ENCODE peak calls at places on chromosomes 6 and 20, in seven cellular contexts. One of them, this sample, is unnamed.

GRCh38 chr6:100228437-100229424 is 234.7 kb upstream of the MCHR2 start:
- DNase-seq in activated T-cell treated with anti-CD3 and anti-CD28 coated beads for 1 hour: peak; percentile 2
- DNase-seq in choroid plexus epithelial cell: peak; percentile 77
- DNase-seq in AG09319: peak; percentile 16
- DNase-seq in cerebellar nuclear complex: no peak
- DNase-seq in NCI-H2171 treated with DMSO at 0.1 percent for 48 hours: no peak
- DNase-seq in NCI-H460: peak; percentile 72
- DNase-seq in this sample: no peak

GRCh38 chr6:136723780-136724179 is 68.5 kb downstream of the MAP3K5 start:
- DNase-seq in AG09319: no peak
- DNase-seq in activated T-cell treated with anti-CD3 and anti-CD28 coated beads for 1 hour: peak; percentile 19
- DNase-seq in NCI-H460: no peak
- DNase-seq in NCI-H2171 treated with DMSO at 0.1 percent for 48 hours: no peak
- DNase-seq in cerebellar nuclear complex: no peak
- DNase-seq in choroid plexus epithelial cell: no peak
- DNase-seq in this sample: peak; percentile 24

GRCh38 chr20:40275738-40276137 is 413.3 kb downstream of the MAFB start:
- DNase-seq in NCI-H2171 treated with DMSO at 0.1 percent for 48 hours: no peak
- DNase-seq in choroid plexus epithelial cell: no peak
- DNase-seq in AG09319: no peak
- DNase-seq in NCI-H460: no peak
- DNase-seq in activated T-cell treated with anti-CD3 and anti-CD28 coated beads for 1 hour: no peak
- DNase-seq in cerebellar nuclear complex: no peak
- DNase-seq in this sample: no peak

GRCh38 chr20:31678389-31679356 is 41.0 kb downstream of the COX4I2 start:
- DNase-seq in NCI-H460: no peak
- DNase-seq in AG09319: no peak
- DNase-seq in choroid plexus epithelial cell: peak; percentile 41
- DNase-seq in NCI-H2171 treated with DMSO at 0.1 percent for 48 hours: no peak
- DNase-seq in cerebellar nuclear complex: no peak
- DNase-seq in activated T-cell treated with anti-CD3 and anti-CD28 coated beads for 1 hour: no peak
- DNase-seq in this sample: no peak

GRCh38 chr20:44736170-44737021 is 9.3 kb upstream of the KCNK15 start:
- DNase-seq in choroid plexus epithelial cell: peak; percentile 93
- DNase-seq in AG09319: peak; percentile 39
- DNase-seq in cerebellar nuclear complex: no peak
- DNase-seq in NCI-H460: peak; percentile 69
- DNase-seq in NCI-H2171 treated with DMSO at 0.1 percent for 48 hours: peak; percentile 96
- DNase-seq in activated T-cell treated with anti-CD3 and anti-CD28 coated beads for 1 hour: no peak
- DNase-seq in this sample: no peak

GRCh38 chr6:133807531-133807930 is 81.4 kb upstream of the TCF21 start:
- DNase-seq in NCI-H2171 treated with DMSO at 0.1 percent for 48 hours: no peak
- DNase-seq in NCI-H460: no peak
- DNase-seq in cerebellar nuclear complex: no peak
- DNase-seq in AG09319: no peak
- DNase-seq in activated T-cell treated with anti-CD3 and anti-CD28 coated beads for 1 hour: no peak
- DNase-seq in choroid plexus epithelial cell: no peak
- DNase-seq in this sample: no peak

GRCh38 chr6:163536770-163537169 is 122.3 kb downstream of the QKI start:
- DNase-seq in choroid plexus epithelial cell: peak; percentile 55
- DNase-seq in AG09319: no peak
- DNase-seq in activated T-cell treated with anti-CD3 and anti-CD28 coated beads for 1 hour: no peak
- DNase-seq in NCI-H460: no peak
- DNase-seq in cerebellar nuclear complex: no peak
- DNase-seq in NCI-H2171 treated with DMSO at 0.1 percent for 48 hours: no peak
- DNase-seq in this sample: no peak

GRCh38 chr20:1855113-1855512 is 40.1 kb upstream of the SIRPA start:
- DNase-seq in AG09319: no peak
- DNase-seq in NCI-H460: no peak
- DNase-seq in cerebellar nuclear complex: no peak
- DNase-seq in activated T-cell treated with anti-CD3 and anti-CD28 coated beads for 1 hour: no peak
- DNase-seq in NCI-H2171 treated with DMSO at 0.1 percent for 48 hours: no peak
- DNase-seq in choroid plexus epithelial cell: no peak
- DNase-seq in this sample: no peak

GRCh38 chr6:161748535-161749386 is 474.9 kb upstream of the AGPAT4 start:
- DNase-seq in cerebellar nuclear complex: no peak
- DNase-seq in NCI-H2171 treated with DMSO at 0.1 percent for 48 hours: no peak
- DNase-seq in choroid plexus epithelial cell: peak; percentile 54
- DNase-seq in NCI-H460: peak; percentile 54
- DNase-seq in AG09319: no peak
- DNase-seq in activated T-cell treated with anti-CD3 and anti-CD28 coated beads for 1 hour: no peak
- DNase-seq in this sample: no peak

GRCh38 chr6:158575550-158575949 is 15.7 kb downstream of the TMEM181 start:
- DNase-seq in cerebellar nuclear complex: no peak
- DNase-seq in choroid plexus epithelial cell: no peak
- DNase-seq in NCI-H460: no peak
- DNase-seq in AG09319: no peak
- DNase-seq in NCI-H2171 treated with DMSO at 0.1 percent for 48 hours: no peak
- DNase-seq in activated T-cell treated with anti-CD3 and anti-CD28 coated beads for 1 hour: no peak
- DNase-seq in this sample: no peak

GRCh38 chr20:1422756-1423155 is 29.9 kb upstream of the FKBP1A start:
- DNase-seq in AG09319: no peak
- DNase-seq in activated T-cell treated with anti-CD3 and anti-CD28 coated beads for 1 hour: no peak
- DNase-seq in cerebellar nuclear complex: no peak
- DNase-seq in NCI-H460: no peak
- DNase-seq in choroid plexus epithelial cell: no peak
- DNase-seq in NCI-H2171 treated with DMSO at 0.1 percent for 48 hours: no peak
- DNase-seq in this sample: no peak

GRCh38 chr6:35425284-35425683 is 26.9 kb upstream of the FANCE start:
- DNase-seq in AG09319: peak; percentile 50
- DNase-seq in NCI-H2171 treated with DMSO at 0.1 percent for 48 hours: no peak
- DNase-seq in activated T-cell treated with anti-CD3 and anti-CD28 coated beads for 1 hour: no peak
- DNase-seq in NCI-H460: no peak
- DNase-seq in choroid plexus epithelial cell: peak; percentile 97
- DNase-seq in cerebellar nuclear complex: no peak
- DNase-seq in this sample: no peak

GRCh38 chr6:108945686-108946158 is 97.5 kb downstream of the ARMC2 start:
- DNase-seq in NCI-H460: no peak
- DNase-seq in activated T-cell treated with anti-CD3 and anti-CD28 coated beads for 1 hour: no peak
- DNase-seq in NCI-H2171 treated with DMSO at 0.1 percent for 48 hours: no peak
- DNase-seq in AG09319: peak; percentile 45
- DNase-seq in choroid plexus epithelial cell: peak; percentile 82
- DNase-seq in cerebellar nuclear complex: peak; percentile 95
- DNase-seq in this sample: no peak

GRCh38 chr6:3356824-3357420 is 98.2 kb downstream of the PSMG4 start:
- DNase-seq in choroid plexus epithelial cell: no peak
- DNase-seq in activated T-cell treated with anti-CD3 and anti-CD28 coated beads for 1 hour: no peak
- DNase-seq in NCI-H2171 treated with DMSO at 0.1 percent for 48 hours: peak; percentile 20
- DNase-seq in AG09319: no peak
- DNase-seq in cerebellar nuclear complex: no peak
- DNase-seq in NCI-H460: no peak
- DNase-seq in this sample: no peak

GRCh38 chr6:31666337-31666960 is 569 bp downstream of the CSNK2B start:
- DNase-seq in activated T-cell treated with anti-CD3 and anti-CD28 coated beads for 1 hour: no peak
- DNase-seq in NCI-H460: no peak
- DNase-seq in NCI-H2171 treated with DMSO at 0.1 percent for 48 hours: no peak
- DNase-seq in AG09319: no peak
- DNase-seq in cerebellar nuclear complex: no peak
- DNase-seq in choroid plexus epithelial cell: peak; percentile 39
- DNase-seq in this sample: no peak

GRCh38 chr6:1577146-1577680 is 32.5 kb upstream of the FOXC1 start:
- DNase-seq in cerebellar nuclear complex: no peak
- DNase-seq in activated T-cell treated with anti-CD3 and anti-CD28 coated beads for 1 hour: no peak
- DNase-seq in choroid plexus epithelial cell: no peak
- DNase-seq in NCI-H2171 treated with DMSO at 0.1 percent for 48 hours: no peak
- DNase-seq in NCI-H460: no peak
- DNase-seq in AG09319: no peak
- DNase-seq in this sample: no peak

GRCh38 chr20:64041781-64042771 is 6.1 kb downstream of the C20orf204 start:
- DNase-seq in cerebellar nuclear complex: no peak
- DNase-seq in activated T-cell treated with anti-CD3 and anti-CD28 coated beads for 1 hour: no peak
- DNase-seq in NCI-H2171 treated with DMSO at 0.1 percent for 48 hours: peak; percentile 47
- DNase-seq in NCI-H460: no peak
- DNase-seq in choroid plexus epithelial cell: no peak
- DNase-seq in AG09319: no peak
- DNase-seq in this sample: no peak

GRCh38 chr20:10171864-10172751 is 46.5 kb upstream of the SNAP25 start:
- DNase-seq in cerebellar nuclear complex: no peak
- DNase-seq in AG09319: no peak
- DNase-seq in choroid plexus epithelial cell: peak; percentile 35
- DNase-seq in activated T-cell treated with anti-CD3 and anti-CD28 coated beads for 1 hour: no peak
- DNase-seq in NCI-H2171 treated with DMSO at 0.1 percent for 48 hours: peak; percentile 97
- DNase-seq in NCI-H460: peak; percentile 15
- DNase-seq in this sample: no peak

GRCh38 chr6:9620263-9620662 is 794.6 kb downstream of the TFAP2A start:
- DNase-seq in choroid plexus epithelial cell: no peak
- DNase-seq in NCI-H460: no peak
- DNase-seq in activated T-cell treated with anti-CD3 and anti-CD28 coated beads for 1 hour: no peak
- DNase-seq in NCI-H2171 treated with DMSO at 0.1 percent for 48 hours: no peak
- DNase-seq in AG09319: no peak
- DNase-seq in cerebellar nuclear complex: no peak
- DNase-seq in this sample: no peak

GRCh38 chr6:123526128-123526527 is 110.6 kb downstream of the TRDN start:
- DNase-seq in cerebellar nuclear complex: no peak
- DNase-seq in AG09319: no peak
- DNase-seq in NCI-H2171 treated with DMSO at 0.1 percent for 48 hours: no peak
- DNase-seq in activated T-cell treated with anti-CD3 and anti-CD28 coated beads for 1 hour: no peak
- DNase-seq in NCI-H460: no peak
- DNase-seq in choroid plexus epithelial cell: no peak
- DNase-seq in this sample: no peak

GRCh38 chr6:31139599-31139998 is 733 bp upstream of the PSORS1C2 start:
- DNase-seq in AG09319: no peak
- DNase-seq in NCI-H460: no peak
- DNase-seq in choroid plexus epithelial cell: no peak
- DNase-seq in NCI-H2171 treated with DMSO at 0.1 percent for 48 hours: no peak
- DNase-seq in cerebellar nuclear complex: no peak
- DNase-seq in activated T-cell treated with anti-CD3 and anti-CD28 coated beads for 1 hour: no peak
- DNase-seq in this sample: no peak

GRCh38 chr20:46108976-46109375 is 9.1 kb upstream of the CD40 start:
- DNase-seq in NCI-H2171 treated with DMSO at 0.1 percent for 48 hours: no peak
- DNase-seq in activated T-cell treated with anti-CD3 and anti-CD28 coated beads for 1 hour: no peak
- DNase-seq in NCI-H460: no peak
- DNase-seq in cerebellar nuclear complex: no peak
- DNase-seq in AG09319: no peak
- DNase-seq in choroid plexus epithelial cell: no peak
- DNase-seq in this sample: no peak

GRCh38 chr20:60255866-60256265 is 297.6 kb downstream of the CDH26 start:
- DNase-seq in AG09319: no peak
- DNase-seq in NCI-H460: no peak
- DNase-seq in activated T-cell treated with anti-CD3 and anti-CD28 coated beads for 1 hour: no peak
- DNase-seq in NCI-H2171 treated with DMSO at 0.1 percent for 48 hours: no peak
- DNase-seq in choroid plexus epithelial cell: no peak
- DNase-seq in cerebellar nuclear complex: no peak
- DNase-seq in this sample: no peak

GRCh38 chr20:36344517-36345132 is 38.5 kb downstream of the DLGAP4 start:
- DNase-seq in NCI-H2171 treated with DMSO at 0.1 percent for 48 hours: no peak
- DNase-seq in choroid plexus epithelial cell: peak; percentile 63
- DNase-seq in activated T-cell treated with anti-CD3 and anti-CD28 coated beads for 1 hour: no peak
- DNase-seq in AG09319: no peak
- DNase-seq in cerebellar nuclear complex: no peak
- DNase-seq in NCI-H460: peak; percentile 48
- DNase-seq in this sample: no peak

GRCh38 chr6:137699036-137699683 is 167.9 kb upstream of the TNFAIP3 start:
- DNase-seq in AG09319: no peak
- DNase-seq in activated T-cell treated with anti-CD3 and anti-CD28 coated beads for 1 hour: no peak
- DNase-seq in choroid plexus epithelial cell: no peak
- DNase-seq in cerebellar nuclear complex: no peak
- DNase-seq in NCI-H460: no peak
- DNase-seq in NCI-H2171 treated with DMSO at 0.1 percent for 48 hours: no peak
- DNase-seq in this sample: no peak

GRCh38 chr6:157453978-157454377 is 73.0 kb downstream of the ZDHHC14 start:
- DNase-seq in NCI-H460: no peak
- DNase-seq in AG09319: no peak
- DNase-seq in activated T-cell treated with anti-CD3 and anti-CD28 coated beads for 1 hour: no peak
- DNase-seq in NCI-H2171 treated with DMSO at 0.1 percent for 48 hours: no peak
- DNase-seq in choroid plexus epithelial cell: no peak
- DNase-seq in cerebellar nuclear complex: no peak
- DNase-seq in this sample: no peak

GRCh38 chr6:117389227-117390057 is 36.3 kb downstream of the ROS1 start:
- DNase-seq in cerebellar nuclear complex: no peak
- DNase-seq in activated T-cell treated with anti-CD3 and anti-CD28 coated beads for 1 hour: no peak
- DNase-seq in NCI-H460: no peak
- DNase-seq in NCI-H2171 treated with DMSO at 0.1 percent for 48 hours: no peak
- DNase-seq in choroid plexus epithelial cell: peak; percentile 24
- DNase-seq in AG09319: no peak
- DNase-seq in this sample: no peak

GRCh38 chr6:54493138-54493537 is 184.9 kb downstream of the TINAG start:
- DNase-seq in choroid plexus epithelial cell: peak; percentile 59
- DNase-seq in AG09319: peak; percentile 34
- DNase-seq in NCI-H2171 treated with DMSO at 0.1 percent for 48 hours: no peak
- DNase-seq in activated T-cell treated with anti-CD3 and anti-CD28 coated beads for 1 hour: no peak
- DNase-seq in cerebellar nuclear complex: no peak
- DNase-seq in NCI-H460: peak; percentile 81
- DNase-seq in this sample: no peak

GRCh38 chr20:47887477-47888080 is 102.3 kb upstream of the SULF2 start:
- DNase-seq in activated T-cell treated with anti-CD3 and anti-CD28 coated beads for 1 hour: no peak
- DNase-seq in choroid plexus epithelial cell: no peak
- DNase-seq in NCI-H460: no peak
- DNase-seq in AG09319: no peak
- DNase-seq in cerebellar nuclear complex: no peak
- DNase-seq in NCI-H2171 treated with DMSO at 0.1 percent for 48 hours: no peak
- DNase-seq in this sample: no peak

GRCh38 chr6:167501831-167502385 is 177.0 kb downstream of the TTLL2 start:
- DNase-seq in AG09319: no peak
- DNase-seq in cerebellar nuclear complex: no peak
- DNase-seq in NCI-H2171 treated with DMSO at 0.1 percent for 48 hours: peak; percentile 17
- DNase-seq in activated T-cell treated with anti-CD3 and anti-CD28 coated beads for 1 hour: no peak
- DNase-seq in choroid plexus epithelial cell: peak; percentile 24
- DNase-seq in NCI-H460: peak; percentile 11
- DNase-seq in this sample: no peak

GRCh38 chr20:59403261-59403961 is 103.0 kb downstream of the EDN3 start:
- DNase-seq in cerebellar nuclear complex: no peak
- DNase-seq in AG09319: no peak
- DNase-seq in choroid plexus epithelial cell: no peak
- DNase-seq in activated T-cell treated with anti-CD3 and anti-CD28 coated beads for 1 hour: peak; percentile 68
- DNase-seq in NCI-H2171 treated with DMSO at 0.1 percent for 48 hours: peak; percentile 72
- DNase-seq in NCI-H460: peak; percentile 41
- DNase-seq in this sample: peak; percentile 63

GRCh38 chr6:80638222-80639055 is 532.0 kb downstream of the BCKDHB start:
- DNase-seq in NCI-H2171 treated with DMSO at 0.1 percent for 48 hours: no peak
- DNase-seq in cerebellar nuclear complex: no peak
- DNase-seq in activated T-cell treated with anti-CD3 and anti-CD28 coated beads for 1 hour: no peak
- DNase-seq in NCI-H460: peak; percentile 95
- DNase-seq in AG09319: peak; percentile 34
- DNase-seq in choroid plexus epithelial cell: peak; percentile 97
- DNase-seq in this sample: no peak

GRCh38 chr6:160767647-160768019 is 65.6 kb downstream of the PLG start:
- DNase-seq in NCI-H2171 treated with DMSO at 0.1 percent for 48 hours: no peak
- DNase-seq in NCI-H460: no peak
- DNase-seq in cerebellar nuclear complex: no peak
- DNase-seq in AG09319: no peak
- DNase-seq in activated T-cell treated with anti-CD3 and anti-CD28 coated beads for 1 hour: no peak
- DNase-seq in choroid plexus epithelial cell: no peak
- DNase-seq in this sample: no peak

GRCh38 chr6:138410972-138411667 is 7.1 kb downstream of the HEBP2 start:
- DNase-seq in choroid plexus epithelial cell: peak; percentile 35
- DNase-seq in activated T-cell treated with anti-CD3 and anti-CD28 coated beads for 1 hour: no peak
- DNase-seq in NCI-H2171 treated with DMSO at 0.1 percent for 48 hours: no peak
- DNase-seq in cerebellar nuclear complex: no peak
- DNase-seq in AG09319: no peak
- DNase-seq in NCI-H460: no peak
- DNase-seq in this sample: no peak

GRCh38 chr6:146149770-146150169 is 120.9 kb downstream of the GRM1 start:
- DNase-seq in choroid plexus epithelial cell: no peak
- DNase-seq in cerebellar nuclear complex: no peak
- DNase-seq in NCI-H460: no peak
- DNase-seq in NCI-H2171 treated with DMSO at 0.1 percent for 48 hours: no peak
- DNase-seq in activated T-cell treated with anti-CD3 and anti-CD28 coated beads for 1 hour: no peak
- DNase-seq in AG09319: no peak
- DNase-seq in this sample: no peak

GRCh38 chr20:18805881-18806280 is 7.7 kb upstream of the SCP2D1 start:
- DNase-seq in NCI-H460: no peak
- DNase-seq in activated T-cell treated with anti-CD3 and anti-CD28 coated beads for 1 hour: no peak
- DNase-seq in NCI-H2171 treated with DMSO at 0.1 percent for 48 hours: peak; percentile 21
- DNase-seq in choroid plexus epithelial cell: no peak
- DNase-seq in cerebellar nuclear complex: no peak
- DNase-seq in AG09319: no peak
- DNase-seq in this sample: no peak